ENCODE peak calls at places on chromosomes 2 and 18, in seven cellular contexts. One of them, this sample, is unnamed.

GRCh38 chr2:191152841-191153240 is 2.0 kb upstream of the STAT4 start:
- DNase-seq in tibial nerve: no peak
- DNase-seq in epithelial cell of esophagus: peak; percentile 76
- DNase-seq in Peyer's patch: no peak
- DNase-seq in kidney: peak; percentile 36
- DNase-seq in GM10248: no peak
- DNase-seq in epithelial cell of proximal tubule: no peak
- DNase-seq in this sample: no peak

GRCh38 chr2:120393456-120393855 is 47.5 kb downstream of the INHBB start:
- DNase-seq in tibial nerve: no peak
- DNase-seq in epithelial cell of esophagus: no peak
- DNase-seq in Peyer's patch: peak; percentile 16
- DNase-seq in kidney: no peak
- DNase-seq in GM10248: no peak
- DNase-seq in epithelial cell of proximal tubule: no peak
- DNase-seq in this sample: peak; percentile 50

GRCh38 chr18:9987931-9988330 is 74.1 kb downstream of the VAPA start:
- DNase-seq in tibial nerve: peak; percentile 52
- DNase-seq in epithelial cell of esophagus: no peak
- DNase-seq in Peyer's patch: no peak
- DNase-seq in kidney: peak; percentile 79
- DNase-seq in GM10248: no peak
- DNase-seq in epithelial cell of proximal tubule: no peak
- DNase-seq in this sample: no peak

GRCh38 chr18:48218285-48219022 is 190.7 kb downstream of the ZBTB7C start:
- DNase-seq in tibial nerve: no peak
- DNase-seq in epithelial cell of esophagus: no peak
- DNase-seq in Peyer's patch: no peak
- DNase-seq in kidney: no peak
- DNase-seq in GM10248: no peak
- DNase-seq in epithelial cell of proximal tubule: no peak
- DNase-seq in this sample: no peak

GRCh38 chr2:71925268-71926097 is 222.2 kb downstream of the CYP26B1 start:
- DNase-seq in tibial nerve: no peak
- DNase-seq in epithelial cell of esophagus: no peak
- DNase-seq in Peyer's patch: peak; percentile 52
- DNase-seq in kidney: no peak
- DNase-seq in GM10248: peak; percentile 15
- DNase-seq in epithelial cell of proximal tubule: no peak
- DNase-seq in this sample: no peak

GRCh38 chr18:24019641-24020331 is 5.2 kb downstream of the TTC39C start:
- DNase-seq in tibial nerve: no peak
- DNase-seq in epithelial cell of esophagus: no peak
- DNase-seq in Peyer's patch: no peak
- DNase-seq in kidney: no peak
- DNase-seq in GM10248: peak; percentile 62
- DNase-seq in epithelial cell of proximal tubule: no peak
- DNase-seq in this sample: no peak

GRCh38 chr2:147600223-147600622 is 244.6 kb upstream of the ACVR2A start:
- DNase-seq in tibial nerve: no peak
- DNase-seq in epithelial cell of esophagus: peak; percentile 6
- DNase-seq in Peyer's patch: no peak
- DNase-seq in kidney: no peak
- DNase-seq in GM10248: no peak
- DNase-seq in epithelial cell of proximal tubule: peak; percentile 69
- DNase-seq in this sample: no peak

GRCh38 chr2:173146590-173146989 is 70.9 kb downstream of the MAP3K20 start:
- DNase-seq in tibial nerve: no peak
- DNase-seq in epithelial cell of esophagus: peak; percentile 36
- DNase-seq in Peyer's patch: no peak
- DNase-seq in kidney: no peak
- DNase-seq in GM10248: no peak
- DNase-seq in epithelial cell of proximal tubule: no peak
- DNase-seq in this sample: no peak

GRCh38 chr2:67828066-67828465 is 234.7 kb downstream of the C1D start:
- DNase-seq in tibial nerve: no peak
- DNase-seq in epithelial cell of esophagus: peak; percentile 67
- DNase-seq in Peyer's patch: no peak
- DNase-seq in kidney: no peak
- DNase-seq in GM10248: no peak
- DNase-seq in epithelial cell of proximal tubule: no peak
- DNase-seq in this sample: no peak

GRCh38 chr2:95208101-95208500 is 780 bp downstream of the ZNF892 start:
- DNase-seq in tibial nerve: no peak
- DNase-seq in epithelial cell of esophagus: peak; percentile 65
- DNase-seq in Peyer's patch: no peak
- DNase-seq in kidney: no peak
- DNase-seq in GM10248: no peak
- DNase-seq in epithelial cell of proximal tubule: no peak
- DNase-seq in this sample: no peak

GRCh38 chr18:48905541-48905940 is 45.2 kb downstream of the SMAD7 start:
- DNase-seq in tibial nerve: no peak
- DNase-seq in epithelial cell of esophagus: peak; percentile 70
- DNase-seq in Peyer's patch: no peak
- DNase-seq in kidney: no peak
- DNase-seq in GM10248: no peak
- DNase-seq in epithelial cell of proximal tubule: no peak
- DNase-seq in this sample: no peak

GRCh38 chr2:154532763-154533162 is 165.7 kb upstream of the KCNJ3 start:
- DNase-seq in tibial nerve: no peak
- DNase-seq in epithelial cell of esophagus: no peak
- DNase-seq in Peyer's patch: no peak
- DNase-seq in kidney: no peak
- DNase-seq in GM10248: no peak
- DNase-seq in epithelial cell of proximal tubule: no peak
- DNase-seq in this sample: no peak

GRCh38 chr2:95728878-95729511 is 137.2 kb downstream of the TRIM43 start:
- DNase-seq in tibial nerve: peak; percentile 19
- DNase-seq in epithelial cell of esophagus: peak; percentile 79
- DNase-seq in Peyer's patch: no peak
- DNase-seq in kidney: no peak
- DNase-seq in GM10248: peak; percentile 34
- DNase-seq in epithelial cell of proximal tubule: peak; percentile 62
- DNase-seq in this sample: no peak

GRCh38 chr2:73938761-73939352 is 12.2 kb downstream of the DGUOK start:
- DNase-seq in tibial nerve: no peak
- DNase-seq in epithelial cell of esophagus: peak; percentile 69
- DNase-seq in Peyer's patch: no peak
- DNase-seq in kidney: no peak
- DNase-seq in GM10248: no peak
- DNase-seq in epithelial cell of proximal tubule: no peak
- DNase-seq in this sample: no peak

GRCh38 chr2:239609162-239609561 is 208.3 kb upstream of the HDAC4 start:
- DNase-seq in tibial nerve: no peak
- DNase-seq in epithelial cell of esophagus: no peak
- DNase-seq in Peyer's patch: no peak
- DNase-seq in kidney: no peak
- DNase-seq in GM10248: no peak
- DNase-seq in epithelial cell of proximal tubule: no peak
- DNase-seq in this sample: peak; percentile 57

GRCh38 chr18:10057401-10057800 is 143.6 kb downstream of the VAPA start:
- DNase-seq in tibial nerve: no peak
- DNase-seq in epithelial cell of esophagus: no peak
- DNase-seq in Peyer's patch: no peak
- DNase-seq in kidney: no peak
- DNase-seq in GM10248: no peak
- DNase-seq in epithelial cell of proximal tubule: no peak
- DNase-seq in this sample: no peak

GRCh38 chr2:120177011-120177621 is 46.1 kb downstream of the TMEM185B start:
- DNase-seq in tibial nerve: no peak
- DNase-seq in epithelial cell of esophagus: peak; percentile 94
- DNase-seq in Peyer's patch: peak; percentile 56
- DNase-seq in kidney: peak; percentile 82
- DNase-seq in GM10248: peak; percentile 85
- DNase-seq in epithelial cell of proximal tubule: no peak
- DNase-seq in this sample: peak; percentile 96

GRCh38 chr2:181810823-181811695 is 80.5 kb upstream of the ITPRID2 start:
- DNase-seq in tibial nerve: no peak
- DNase-seq in epithelial cell of esophagus: peak; percentile 96
- DNase-seq in Peyer's patch: no peak
- DNase-seq in kidney: no peak
- DNase-seq in GM10248: no peak
- DNase-seq in epithelial cell of proximal tubule: peak; percentile 79
- DNase-seq in this sample: no peak

DNA sequence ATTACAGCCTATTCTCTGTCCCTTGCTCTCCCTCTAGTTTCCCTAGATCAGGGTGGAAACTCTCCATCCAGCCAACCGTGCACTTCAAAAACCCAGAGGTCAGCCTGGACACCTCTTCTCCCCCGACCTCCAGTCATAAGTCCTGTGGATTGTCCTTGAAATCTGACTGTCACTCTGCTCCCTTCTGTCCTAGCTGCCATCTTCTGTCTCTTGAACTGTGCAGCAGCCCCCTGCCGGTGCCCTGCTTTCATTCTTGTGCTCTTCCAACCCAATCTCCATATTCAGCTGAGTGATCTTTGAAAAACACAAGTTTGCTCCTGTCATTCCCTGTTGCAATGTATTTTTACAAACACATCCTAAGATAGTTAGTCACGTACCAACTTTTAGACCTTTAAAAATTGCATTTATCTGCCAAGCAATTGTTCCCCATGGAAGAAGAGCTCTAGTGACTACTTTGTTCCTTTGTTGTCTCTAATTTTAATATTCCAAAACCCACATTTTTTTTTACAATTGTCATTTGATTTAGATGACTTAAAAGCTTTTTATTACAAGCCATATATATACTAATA is 254.3 kb downstream of the CAMKMT start:
- DNase-seq in tibial nerve: no peak
- DNase-seq in epithelial cell of esophagus: no peak
- DNase-seq in Peyer's patch: no peak
- DNase-seq in kidney: no peak
- DNase-seq in GM10248: no peak
- DNase-seq in epithelial cell of proximal tubule: no peak
- DNase-seq in this sample: no peak
- TF ChIP-seq CTCF in tibial nerve: no peak
- TF ChIP-seq CTCF in epithelial cell of esophagus: no peak
- TF ChIP-seq CTCF in Peyer's patch: no peak
- TF ChIP-seq CTCF in kidney: no peak
- TF ChIP-seq CTCF in GM10248: no peak
- TF ChIP-seq CTCF in epithelial cell of proximal tubule: peak; percentile 7
- TF ChIP-seq CTCF in this sample: no peak

GRCh38 chr18:4204151-4204720 is 250.9 kb downstream of the DLGAP1 start:
- DNase-seq in tibial nerve: no peak
- DNase-seq in epithelial cell of esophagus: no peak
- DNase-seq in Peyer's patch: no peak
- DNase-seq in kidney: no peak
- DNase-seq in GM10248: no peak
- DNase-seq in epithelial cell of proximal tubule: no peak
- DNase-seq in this sample: no peak

GRCh38 chr18:4208408-4208807 is 246.7 kb downstream of the DLGAP1 start:
- DNase-seq in tibial nerve: no peak
- DNase-seq in epithelial cell of esophagus: no peak
- DNase-seq in Peyer's patch: no peak
- DNase-seq in kidney: no peak
- DNase-seq in GM10248: no peak
- DNase-seq in epithelial cell of proximal tubule: no peak
- DNase-seq in this sample: no peak

GRCh38 chr18:4200399-4200798 is 254.7 kb downstream of the DLGAP1 start:
- DNase-seq in tibial nerve: no peak
- DNase-seq in epithelial cell of esophagus: no peak
- DNase-seq in Peyer's patch: no peak
- DNase-seq in kidney: no peak
- DNase-seq in GM10248: no peak
- DNase-seq in epithelial cell of proximal tubule: no peak
- DNase-seq in this sample: no peak

GRCh38 chr18:4207383-4207782 is 247.7 kb downstream of the DLGAP1 start:
- DNase-seq in tibial nerve: no peak
- DNase-seq in epithelial cell of esophagus: no peak
- DNase-seq in Peyer's patch: no peak
- DNase-seq in kidney: no peak
- DNase-seq in GM10248: no peak
- DNase-seq in epithelial cell of proximal tubule: no peak
- DNase-seq in this sample: no peak

GRCh38 chr18:4203525-4203924 is 251.6 kb downstream of the DLGAP1 start:
- DNase-seq in tibial nerve: no peak
- DNase-seq in epithelial cell of esophagus: no peak
- DNase-seq in Peyer's patch: no peak
- DNase-seq in kidney: no peak
- DNase-seq in GM10248: no peak
- DNase-seq in epithelial cell of proximal tubule: no peak
- DNase-seq in this sample: no peak
- TF ChIP-seq CTCF in tibial nerve: no peak
- TF ChIP-seq CTCF in epithelial cell of esophagus: no peak
- TF ChIP-seq CTCF in Peyer's patch: no peak
- TF ChIP-seq CTCF in kidney: no peak
- TF ChIP-seq CTCF in GM10248: no peak
- TF ChIP-seq CTCF in epithelial cell of proximal tubule: no peak
- TF ChIP-seq CTCF in this sample: no peak

DNA sequence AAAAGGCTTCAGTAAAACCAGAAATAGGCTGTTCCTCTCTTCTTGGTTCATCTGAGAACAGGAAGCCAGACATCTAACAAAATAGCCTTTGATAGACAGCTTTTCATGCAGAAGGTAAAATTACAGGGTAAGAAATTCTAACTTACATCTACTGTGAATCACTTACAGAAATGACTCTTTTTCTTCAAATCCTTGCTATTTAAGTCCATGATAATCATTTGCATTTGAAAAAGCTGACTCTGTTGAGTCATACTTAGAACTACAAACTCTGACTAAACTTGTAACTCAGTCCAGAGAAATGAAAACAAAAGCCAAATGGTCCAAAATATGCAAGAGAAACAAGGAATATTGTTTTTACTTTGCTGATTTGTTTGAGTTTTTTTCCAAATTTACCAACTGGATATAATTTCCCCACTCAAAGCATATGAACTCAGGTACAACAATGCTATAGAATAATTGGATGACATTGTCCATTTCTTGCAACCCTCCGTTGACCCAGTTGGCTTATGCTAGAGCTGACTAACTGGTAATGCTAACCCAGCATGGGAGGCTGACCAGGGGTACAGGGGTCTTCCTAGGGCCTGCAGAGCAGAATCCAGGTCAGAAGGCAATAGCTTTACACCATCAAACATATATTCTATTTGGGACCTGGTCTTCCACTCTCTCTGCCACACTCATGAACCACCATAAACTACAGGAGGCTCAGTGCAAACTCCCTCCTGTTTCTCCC is 18.8 kb upstream of the MREG start:
- DNase-seq in tibial nerve: no peak
- DNase-seq in epithelial cell of esophagus: peak; percentile 65
- DNase-seq in Peyer's patch: no peak
- DNase-seq in kidney: no peak
- DNase-seq in GM10248: peak; percentile 56
- DNase-seq in epithelial cell of proximal tubule: no peak
- DNase-seq in this sample: no peak
- TF ChIP-seq CTCF in tibial nerve: no peak
- TF ChIP-seq CTCF in epithelial cell of esophagus: no peak
- TF ChIP-seq CTCF in Peyer's patch: no peak
- TF ChIP-seq CTCF in kidney: no peak
- TF ChIP-seq CTCF in GM10248: no peak
- TF ChIP-seq CTCF in epithelial cell of proximal tubule: no peak
- TF ChIP-seq CTCF in this sample: no peak

DNA sequence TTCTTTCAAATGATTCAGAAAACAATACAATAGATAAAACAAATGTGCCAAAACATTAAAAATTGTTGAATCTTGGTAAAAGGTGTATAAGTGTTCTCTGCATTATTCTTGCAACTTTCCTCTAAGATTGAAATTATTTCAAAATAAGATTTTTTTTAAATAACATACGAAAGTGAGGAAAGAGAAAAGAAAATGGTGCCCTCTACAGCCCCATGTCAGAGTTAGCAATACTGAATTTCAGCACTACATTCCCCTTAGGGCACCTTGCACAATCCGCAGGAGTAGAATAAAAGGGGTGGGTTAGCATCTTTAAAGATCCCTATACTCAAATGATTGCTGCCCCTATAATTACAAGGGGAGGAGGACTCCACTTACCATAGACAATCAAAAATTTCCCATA is 433.7 kb downstream of the BCL11A start:
- DNase-seq in tibial nerve: no peak
- DNase-seq in epithelial cell of esophagus: peak; percentile 15
- DNase-seq in Peyer's patch: no peak
- DNase-seq in kidney: no peak
- DNase-seq in GM10248: no peak
- DNase-seq in epithelial cell of proximal tubule: no peak
- DNase-seq in this sample: no peak
- TF ChIP-seq CTCF in tibial nerve: no peak
- TF ChIP-seq CTCF in epithelial cell of esophagus: peak; percentile 28
- TF ChIP-seq CTCF in Peyer's patch: no peak
- TF ChIP-seq CTCF in kidney: peak; percentile 13
- TF ChIP-seq CTCF in GM10248: no peak
- TF ChIP-seq CTCF in epithelial cell of proximal tubule: peak; percentile 55
- TF ChIP-seq CTCF in this sample: no peak